ENCODE peak calls at places on chromosomes 11 and 22, in ten cellular contexts. C is breast epithelium; F is fibroblast of mammary gland; X is AG04450; G is tibial nerve; Y is AG10803; L is upper lobe of right lung; N is fibroblast of lung; D is activated CD8-positive, alpha-beta T cell treated with anti-CD3 and anti-CD28 coated beads for 36 hours; W is CD4-positive, alpha-beta T cell. K is an unnamed sample.

GRCh38 chr11:35464308-35464707 is 45.0 kb upstream of the SLC1A2 start:
- DNase-seq in X (no peak), D (no peak), F (no peak), N (peak; percentile 21), Y (no peak), G (no peak), L (no peak), W (no peak), C (no peak), K (no peak)

GRCh38 chr11:68810164-68810563 is 31.6 kb downstream of the CPT1A start:
- DNase-seq in W (no peak), N (no peak), L (no peak), F (no peak), Y (no peak), X (no peak), G (no peak), C (no peak), D (no peak), K (peak; percentile 75)

GRCh38 chr11:112016088-112016764 is 9.0 kb upstream of the DLAT start:
- DNase-seq in D (no peak), X (no peak), G (no peak), C (no peak), N (peak; percentile 22), Y (peak; percentile 71), W (no peak), L (no peak), F (peak; percentile 93), K (no peak)

GRCh38 chr11:36409152-36409713 is 100.8 kb downstream of the TRAF6 start:
- DNase-seq in D (peak; percentile 49), L (no peak), F (peak; percentile 17), W (no peak), X (no peak), Y (no peak), G (no peak), N (no peak), C (no peak), K (no peak)

GRCh38 chr11:128896356-128896755 is 5.2 kb downstream of the KCNJ5 start:
- DNase-seq in G (no peak), L (no peak), C (no peak), W (no peak), Y (peak; percentile 64), D (no peak), X (no peak), F (peak; percentile 21), N (no peak), K (no peak)

GRCh38 chr11:28730336-28730735 is 622.1 kb downstream of the METTL15 start:
- DNase-seq in C (no peak), X (no peak), D (no peak), F (no peak), G (no peak), W (no peak), N (no peak), L (no peak), Y (peak; percentile 29), K (no peak)

GRCh38 chr22:46113910-46114517 is 36.3 kb upstream of the PPARA start:
- DNase-seq in Y (no peak), N (no peak), D (no peak), L (no peak), G (no peak), C (no peak), X (no peak), F (peak; percentile 25), W (no peak), K (no peak)

GRCh38 chr22:27212617-27213177 is 555.3 kb downstream of the MIAT start:
- DNase-seq in W (no peak), L (no peak), G (peak; percentile 44), N (peak; percentile 95), C (peak; percentile 55), X (peak; percentile 98), F (peak; percentile 98), Y (peak; percentile 100), D (peak; percentile 10), K (no peak)

GRCh38 chr11:86117706-86118050 is 48.8 kb upstream of the PICALM start:
- DNase-seq in X (no peak), N (no peak), C (no peak), G (no peak), W (no peak), Y (no peak), L (no peak), F (no peak), D (no peak), K (no peak)

GRCh38 chr11:66976048-66976467 is 954 bp downstream of the C11orf86 start:
- DNase-seq in X (no peak), G (no peak), L (no peak), D (peak; percentile 40), N (peak; percentile 37), Y (no peak), F (no peak), C (no peak), W (no peak), K (no peak)

GRCh38 chr11:121106812-121107211 is 5.8 kb downstream of the TECTA start:
- DNase-seq in C (no peak), Y (no peak), L (no peak), D (no peak), F (no peak), X (no peak), W (no peak), N (no peak), G (no peak), K (no peak)

GRCh38 chr11:114154271-114155047 is 94.9 kb downstream of the ZBTB16 start:
- DNase-seq in G (peak; percentile 59), W (no peak), X (no peak), F (peak; percentile 96), N (peak; percentile 99), D (no peak), L (no peak), Y (peak; percentile 82), C (peak; percentile 81), K (no peak)

GRCh38 chr11:117457031-117457785 is 129.6 kb downstream of the CEP164 start:
- DNase-seq in L (peak; percentile 43), D (no peak), F (no peak), C (no peak), X (no peak), Y (no peak), W (no peak), G (no peak), N (no peak), K (no peak)

GRCh38 chr22:37046589-37046988 is 5.0 kb upstream of the KCTD17 start:
- DNase-seq in C (no peak), L (no peak), N (no peak), W (no peak), Y (no peak), X (no peak), D (no peak), G (no peak), F (no peak), K (no peak)

GRCh38 chr11:30772908-30773307 is 186.8 kb upstream of the MPPED2 start:
- DNase-seq in L (no peak), N (no peak), D (no peak), X (no peak), Y (no peak), W (no peak), G (no peak), C (no peak), F (no peak), K (no peak)

GRCh38 chr11:30774451-30774850 is 188.3 kb upstream of the MPPED2 start:
- DNase-seq in G (no peak), F (no peak), C (no peak), W (no peak), X (no peak), N (no peak), Y (no peak), D (no peak), L (no peak), K (no peak)

DNA sequence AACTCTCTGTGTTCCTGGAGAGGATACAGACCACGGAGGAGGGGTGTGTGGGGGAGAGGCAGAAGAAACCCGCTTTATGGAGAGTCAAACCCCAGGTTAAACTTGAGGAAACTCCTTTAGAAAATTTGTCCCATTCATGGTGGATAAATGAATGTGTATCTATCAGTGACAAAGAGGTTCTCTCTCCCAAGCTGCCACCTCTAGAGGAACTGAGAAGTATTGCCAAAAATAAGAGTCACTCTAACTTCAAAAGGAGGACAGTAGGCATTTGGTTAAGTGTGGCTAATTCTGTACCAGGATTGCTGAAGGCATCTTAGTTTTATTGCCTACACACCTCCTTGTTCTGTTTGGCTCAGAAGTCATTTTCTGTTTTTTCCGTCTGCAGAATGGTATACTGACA is 189.0 kb upstream of the MPPED2 start:
- DNase-seq in W (no peak), Y (no peak), X (no peak), D (no peak), C (no peak), G (no peak), F (no peak), L (no peak), N (no peak), K (no peak)
- TF ChIP-seq CTCF in W (no peak), Y (no peak), X (no peak), D (no peak), C (no peak), G (no peak), F (no peak), L (no peak), N (no peak), K (no peak)

DNA sequence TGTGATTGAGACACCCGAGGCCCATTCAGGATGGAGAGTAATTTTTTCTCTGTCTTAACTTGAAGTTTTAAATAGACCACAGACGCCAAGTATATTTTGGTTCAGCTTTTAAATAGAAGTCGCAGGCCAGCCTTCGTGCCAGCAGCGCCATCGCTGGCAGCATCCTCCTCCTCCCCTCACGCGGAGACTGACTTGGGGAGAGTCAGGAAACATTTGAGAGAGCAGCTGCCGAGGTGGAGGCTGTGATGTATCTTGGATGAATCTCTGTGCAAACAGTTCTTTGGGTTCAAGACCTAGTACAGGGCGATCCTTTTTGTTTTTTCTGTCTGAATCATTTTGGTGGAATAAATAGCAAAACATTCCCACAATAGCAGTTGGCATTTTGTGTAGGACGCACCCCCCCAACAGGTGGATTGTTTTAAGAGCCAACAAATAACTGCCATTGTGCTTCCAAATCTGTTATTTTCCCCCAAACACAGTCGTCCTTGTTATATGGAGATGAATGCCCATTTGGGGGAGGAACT is 920 bp upstream of the DMC1 start:
- DNase-seq in Y (peak; percentile 39), X (no peak), D (peak; percentile 60), L (no peak), W (peak; percentile 44), F (peak; percentile 28), C (peak; percentile 40), G (no peak), N (no peak), K (no peak)
- TF ChIP-seq CTCF in Y (peak; percentile 21), X (peak; percentile 6), D (no peak), L (no peak), W (no peak), F (no peak), C (no peak), G (no peak), N (no peak), K (peak; percentile 11)

DNA sequence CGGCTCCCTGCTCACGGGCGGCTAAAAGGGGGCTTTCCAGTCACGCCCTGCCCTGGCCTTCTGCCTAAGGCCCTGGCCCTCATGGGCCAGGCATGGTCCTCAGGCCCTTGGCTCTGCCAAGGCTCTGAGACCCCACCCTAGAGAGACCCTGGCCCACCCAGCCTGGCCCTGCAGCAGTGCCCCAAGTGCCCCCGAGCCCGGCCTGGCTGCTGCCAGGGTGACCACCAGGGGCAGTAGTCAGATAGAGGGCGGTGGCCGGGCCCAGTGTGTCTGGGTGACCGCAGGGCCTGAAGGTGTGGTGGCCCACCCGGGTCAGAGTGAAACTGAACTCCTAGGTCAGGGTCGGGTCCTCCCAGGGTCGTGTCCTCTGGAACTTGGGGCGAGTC is 29.4 kb upstream of the CCDC188 start:
- DNase-seq in F (no peak), W (no peak), L (no peak), Y (no peak), X (no peak), N (no peak), C (no peak), D (no peak), G (no peak), K (no peak)
- TF ChIP-seq CTCF in F (peak; percentile 0), W (no peak), L (no peak), Y (no peak), X (peak; percentile 14), N (no peak), C (no peak), D (no peak), G (no peak), K (peak; percentile 19)

GRCh38 chr11:14520086-14520901 is at the start of gene PSMA1:
- DNase-seq in Y (peak; percentile 95), C (peak; percentile 91), W (peak; percentile 87), G (peak; percentile 89), N (peak; percentile 96), X (peak; percentile 76), L (peak; percentile 98), F (peak; percentile 92), D (peak; percentile 99), K (peak; percentile 89)
- TF ChIP-seq CTCF in Y (peak; percentile 5), C (peak; percentile 67), W (peak; percentile 36), G (peak; percentile 89), N (peak; percentile 20), X (no peak), L (peak; percentile 46), F (no peak), D (no peak), K (no peak)

K was measured in LNCaP clone FGC.